ENCODE peak calls at places on chromosome 17, in nine cellular contexts. One of them, this sample, is unnamed.

GRCh38 chr17:68019336-68019674 is 16.2 kb upstream of the KPNA2 start:
- DNase-seq in thyroid gland: no peak
- DNase-seq in K562: no peak
- DNase-seq in A549: no peak
- DNase-seq in H1: no peak
- DNase-seq in tibial nerve: no peak
- DNase-seq in IMR-90: no peak
- DNase-seq in prostate gland: no peak
- DNase-seq in body of pancreas: peak; percentile 10
- DNase-seq in this sample: no peak

GRCh38 chr17:11488407-11488806 is 109.9 kb upstream of the DNAH9 start:
- DNase-seq in prostate gland: no peak
- DNase-seq in K562: no peak
- DNase-seq in tibial nerve: no peak
- DNase-seq in A549: no peak
- DNase-seq in thyroid gland: no peak
- DNase-seq in IMR-90: no peak
- DNase-seq in body of pancreas: no peak
- DNase-seq in H1: no peak
- DNase-seq in this sample: no peak

GRCh38 chr17:70906808-70907207 is 737.5 kb downstream of the KCNJ2 start:
- DNase-seq in A549: no peak
- DNase-seq in tibial nerve: no peak
- DNase-seq in thyroid gland: no peak
- DNase-seq in IMR-90: peak; percentile 62
- DNase-seq in K562: no peak
- DNase-seq in H1: no peak
- DNase-seq in body of pancreas: no peak
- DNase-seq in prostate gland: no peak
- DNase-seq in this sample: no peak

GRCh38 chr17:57612202-57613071 is 132.7 kb downstream of the CCDC182 start:
- DNase-seq in H1: no peak
- DNase-seq in A549: no peak
- DNase-seq in body of pancreas: no peak
- DNase-seq in thyroid gland: peak; percentile 45
- DNase-seq in IMR-90: no peak
- DNase-seq in prostate gland: no peak
- DNase-seq in tibial nerve: no peak
- DNase-seq in K562: peak; percentile 32
- DNase-seq in this sample: no peak

GRCh38 chr17:66580178-66580577 is 254.7 kb upstream of the CACNG5 start:
- DNase-seq in body of pancreas: peak; percentile 17
- DNase-seq in A549: peak; percentile 26
- DNase-seq in prostate gland: no peak
- DNase-seq in tibial nerve: no peak
- DNase-seq in K562: no peak
- DNase-seq in H1: no peak
- DNase-seq in IMR-90: peak; percentile 76
- DNase-seq in thyroid gland: no peak
- DNase-seq in this sample: peak; percentile 34

GRCh38 chr17:57948555-57949420 is 6.4 kb downstream of the CUEDC1 start:
- DNase-seq in prostate gland: no peak
- DNase-seq in tibial nerve: no peak
- DNase-seq in H1: no peak
- DNase-seq in K562: no peak
- DNase-seq in body of pancreas: no peak
- DNase-seq in thyroid gland: peak; percentile 30
- DNase-seq in A549: peak; percentile 99
- DNase-seq in IMR-90: peak; percentile 96
- DNase-seq in this sample: peak; percentile 97

GRCh38 chr17:14918540-14918939 is 346.6 kb downstream of the PMP22 start:
- DNase-seq in tibial nerve: no peak
- DNase-seq in A549: no peak
- DNase-seq in prostate gland: no peak
- DNase-seq in H1: no peak
- DNase-seq in IMR-90: peak; percentile 72
- DNase-seq in thyroid gland: no peak
- DNase-seq in body of pancreas: no peak
- DNase-seq in K562: no peak
- DNase-seq in this sample: no peak

GRCh38 chr17:27581016-27581415 is 50.0 kb upstream of the LGALS9 start:
- DNase-seq in K562: no peak
- DNase-seq in thyroid gland: peak; percentile 67
- DNase-seq in prostate gland: no peak
- DNase-seq in IMR-90: no peak
- DNase-seq in body of pancreas: no peak
- DNase-seq in tibial nerve: no peak
- DNase-seq in H1: no peak
- DNase-seq in A549: no peak
- DNase-seq in this sample: no peak

GRCh38 chr17:41338961-41339485 is 11.6 kb downstream of the KRT33A start:
- DNase-seq in body of pancreas: no peak
- DNase-seq in K562: no peak
- DNase-seq in thyroid gland: peak; percentile 12
- DNase-seq in IMR-90: peak; percentile 39
- DNase-seq in tibial nerve: no peak
- DNase-seq in prostate gland: no peak
- DNase-seq in H1: no peak
- DNase-seq in A549: no peak
- DNase-seq in this sample: no peak

GRCh38 chr17:16987830-16988601 is 16.1 kb upstream of the TNFRSF13B start:
- DNase-seq in IMR-90: peak; percentile 75
- DNase-seq in K562: peak; percentile 24
- DNase-seq in body of pancreas: peak; percentile 39
- DNase-seq in thyroid gland: no peak
- DNase-seq in tibial nerve: peak; percentile 49
- DNase-seq in H1: no peak
- DNase-seq in prostate gland: no peak
- DNase-seq in A549: peak; percentile 74
- DNase-seq in this sample: peak; percentile 98

GRCh38 chr17:2054740-2055493 is at the start of gene HIC1:
- DNase-seq in H1: no peak
- DNase-seq in IMR-90: peak; percentile 73
- DNase-seq in thyroid gland: peak; percentile 61
- DNase-seq in body of pancreas: peak; percentile 77
- DNase-seq in K562: peak; percentile 52
- DNase-seq in tibial nerve: peak; percentile 71
- DNase-seq in A549: peak; percentile 92
- DNase-seq in prostate gland: peak; percentile 65
- DNase-seq in this sample: peak; percentile 98

GRCh38 chr17:2054262-2054739 is 602 bp upstream of the HIC1 start:
- DNase-seq in A549: no peak
- DNase-seq in H1: no peak
- DNase-seq in thyroid gland: no peak
- DNase-seq in prostate gland: no peak
- DNase-seq in body of pancreas: no peak
- DNase-seq in IMR-90: peak; percentile 55
- DNase-seq in tibial nerve: no peak
- DNase-seq in K562: no peak
- DNase-seq in this sample: no peak

GRCh38 chr17:2051388-2052237 is 3.3 kb upstream of the HIC1 start:
- DNase-seq in prostate gland: no peak
- DNase-seq in K562: no peak
- DNase-seq in tibial nerve: no peak
- DNase-seq in IMR-90: no peak
- DNase-seq in A549: no peak
- DNase-seq in body of pancreas: no peak
- DNase-seq in thyroid gland: no peak
- DNase-seq in H1: no peak
- DNase-seq in this sample: no peak

GRCh38 chr17:2055494-2056220 is 754 bp downstream of the HIC1 start:
- DNase-seq in IMR-90: peak; percentile 55
- DNase-seq in tibial nerve: no peak
- DNase-seq in K562: no peak
- DNase-seq in H1: no peak
- DNase-seq in A549: no peak
- DNase-seq in thyroid gland: no peak
- DNase-seq in body of pancreas: no peak
- DNase-seq in prostate gland: no peak
- DNase-seq in this sample: no peak

GRCh38 chr17:2053380-2054261 is 1.3 kb upstream of the HIC1 start:
- DNase-seq in tibial nerve: peak; percentile 76
- DNase-seq in prostate gland: peak; percentile 64
- DNase-seq in IMR-90: peak; percentile 67
- DNase-seq in thyroid gland: peak; percentile 59
- DNase-seq in A549: peak; percentile 68
- DNase-seq in K562: peak; percentile 38
- DNase-seq in body of pancreas: peak; percentile 70
- DNase-seq in H1: no peak
- DNase-seq in this sample: no peak
- TF ChIP-seq POLR2A in tibial nerve: peak; percentile 18
- TF ChIP-seq POLR2A in prostate gland: no peak
- TF ChIP-seq POLR2A in IMR-90: no peak
- TF ChIP-seq POLR2A in thyroid gland: no peak
- TF ChIP-seq POLR2A in A549: no peak
- TF ChIP-seq POLR2A in K562: no peak
- TF ChIP-seq POLR2A in body of pancreas: no peak
- TF ChIP-seq POLR2A in H1: no peak
- TF ChIP-seq POLR2A in this sample: no peak

GRCh38 chr17:50149425-50150353 is 788 bp downstream of the PPP1R9B start:
- DNase-seq in A549: no peak
- DNase-seq in H1: no peak
- DNase-seq in K562: no peak
- DNase-seq in tibial nerve: no peak
- DNase-seq in IMR-90: peak; percentile 48
- DNase-seq in prostate gland: peak; percentile 47
- DNase-seq in body of pancreas: peak; percentile 79
- DNase-seq in thyroid gland: peak; percentile 63
- DNase-seq in this sample: no peak

GRCh38 chr17:50152736-50153135 is 2.3 kb upstream of the PPP1R9B start:
- DNase-seq in thyroid gland: no peak
- DNase-seq in body of pancreas: no peak
- DNase-seq in prostate gland: no peak
- DNase-seq in IMR-90: no peak
- DNase-seq in K562: no peak
- DNase-seq in H1: no peak
- DNase-seq in A549: no peak
- DNase-seq in tibial nerve: no peak
- DNase-seq in this sample: no peak

GRCh38 chr17:50150354-50151040 is at the start of gene PPP1R9B:
- DNase-seq in A549: no peak
- DNase-seq in K562: no peak
- DNase-seq in thyroid gland: no peak
- DNase-seq in IMR-90: no peak
- DNase-seq in body of pancreas: no peak
- DNase-seq in H1: no peak
- DNase-seq in prostate gland: no peak
- DNase-seq in tibial nerve: no peak
- DNase-seq in this sample: no peak

GRCh38 chr17:50151937-50152547 is 1.6 kb upstream of the PPP1R9B start:
- DNase-seq in prostate gland: peak; percentile 91
- DNase-seq in H1: no peak
- DNase-seq in K562: peak; percentile 64
- DNase-seq in thyroid gland: peak; percentile 87
- DNase-seq in A549: peak; percentile 99
- DNase-seq in IMR-90: peak; percentile 87
- DNase-seq in tibial nerve: peak; percentile 58
- DNase-seq in body of pancreas: peak; percentile 92
- DNase-seq in this sample: peak; percentile 98

GRCh38 chr17:50151041-50151936 is 812 bp upstream of the PPP1R9B start:
- DNase-seq in H1: peak; percentile 71
- DNase-seq in tibial nerve: peak; percentile 74
- DNase-seq in body of pancreas: peak; percentile 90
- DNase-seq in prostate gland: peak; percentile 86
- DNase-seq in A549: peak; percentile 97
- DNase-seq in thyroid gland: peak; percentile 86
- DNase-seq in IMR-90: peak; percentile 89
- DNase-seq in K562: peak; percentile 80
- DNase-seq in this sample: peak; percentile 99
- TF ChIP-seq POLR2A in H1: no peak
- TF ChIP-seq POLR2A in tibial nerve: peak; percentile 56
- TF ChIP-seq POLR2A in body of pancreas: no peak
- TF ChIP-seq POLR2A in prostate gland: peak; percentile 73
- TF ChIP-seq POLR2A in A549: peak; percentile 73
- TF ChIP-seq POLR2A in thyroid gland: peak; percentile 52
- TF ChIP-seq POLR2A in IMR-90: peak; percentile 24
- TF ChIP-seq POLR2A in K562: peak; percentile 58
- TF ChIP-seq POLR2A in this sample: peak; percentile 65

DNA sequence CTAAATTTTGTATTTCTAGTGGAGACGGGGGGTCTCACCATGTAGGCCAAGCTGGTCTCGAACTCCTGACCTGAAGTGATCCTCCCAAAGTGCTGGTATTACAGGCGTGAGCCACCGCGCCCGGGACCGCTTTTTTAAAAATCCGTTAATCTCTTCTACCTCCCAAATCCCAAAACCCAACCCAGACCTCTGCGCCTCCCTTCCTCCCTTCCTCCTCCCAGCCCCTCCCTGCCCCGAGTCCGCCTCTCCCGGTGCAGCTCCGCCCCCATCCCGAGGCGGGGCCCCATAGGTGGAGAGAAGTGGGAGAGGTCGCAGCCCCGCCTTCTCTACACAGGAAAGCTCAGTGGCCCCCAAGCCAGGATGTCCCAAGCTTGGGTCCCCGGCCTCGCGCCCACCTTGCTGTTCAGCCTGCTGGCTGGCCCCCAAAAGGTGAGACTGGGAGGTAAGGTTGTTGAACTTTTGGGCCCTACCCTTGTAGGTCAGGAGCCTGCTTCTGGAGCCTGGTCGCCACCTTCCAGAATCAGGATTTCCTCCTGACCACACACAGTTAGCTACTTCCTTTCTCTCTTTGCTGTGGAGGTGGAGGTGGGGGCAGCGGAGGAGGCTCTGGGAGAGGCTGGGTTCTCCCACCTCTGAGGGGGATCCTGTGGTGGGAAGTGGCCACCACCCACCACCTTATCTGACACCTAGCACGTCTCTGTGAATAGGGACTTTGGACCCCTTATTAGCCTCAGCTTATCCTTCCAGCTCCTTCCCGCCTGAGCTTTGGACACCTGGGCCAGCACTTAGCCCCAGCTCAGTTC is at the start of gene TMEM92:
- DNase-seq in A549: peak; percentile 86
- DNase-seq in prostate gland: no peak
- DNase-seq in K562: peak; percentile 86
- DNase-seq in body of pancreas: peak; percentile 79
- DNase-seq in tibial nerve: no peak
- DNase-seq in IMR-90: no peak
- DNase-seq in H1: peak; percentile 69
- DNase-seq in thyroid gland: no peak
- DNase-seq in this sample: peak; percentile 89
- TF ChIP-seq POLR2A in A549: no peak
- TF ChIP-seq POLR2A in prostate gland: peak; percentile 54
- TF ChIP-seq POLR2A in K562: no peak
- TF ChIP-seq POLR2A in body of pancreas: no peak
- TF ChIP-seq POLR2A in tibial nerve: no peak
- TF ChIP-seq POLR2A in IMR-90: no peak
- TF ChIP-seq POLR2A in H1: no peak
- TF ChIP-seq POLR2A in thyroid gland: no peak
- TF ChIP-seq POLR2A in this sample: no peak

DNA sequence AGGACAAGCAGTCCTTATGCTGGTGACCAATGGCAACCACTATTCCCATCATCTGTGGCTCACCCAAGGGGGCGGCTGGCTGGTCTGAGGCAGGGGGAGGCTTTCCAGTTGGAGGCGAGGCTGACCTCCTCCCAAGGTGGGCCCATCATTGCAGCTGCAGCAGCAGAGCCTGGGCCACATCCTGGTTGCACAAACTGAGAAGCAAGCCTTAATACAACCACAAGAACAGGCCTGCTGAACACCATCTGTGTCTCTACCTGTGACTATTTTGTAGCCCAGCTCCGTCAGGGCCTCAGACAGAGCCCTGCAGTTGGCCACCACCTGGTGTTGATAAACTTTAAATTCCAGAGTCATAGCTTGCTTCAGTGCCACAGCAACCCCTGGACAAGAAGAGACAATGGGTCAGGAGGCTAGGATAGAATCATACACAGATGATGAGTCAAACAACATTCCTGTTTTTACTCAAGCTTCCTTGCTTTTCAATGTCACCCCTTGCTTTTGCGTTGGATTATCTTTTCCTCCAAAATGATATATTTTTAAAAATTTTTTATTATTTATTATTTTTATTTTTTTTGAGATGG is 17.9 kb downstream of the SMCR8 start:
- DNase-seq in H1: no peak
- DNase-seq in A549: no peak
- DNase-seq in K562: no peak
- DNase-seq in tibial nerve: no peak
- DNase-seq in body of pancreas: no peak
- DNase-seq in IMR-90: peak; percentile 28
- DNase-seq in thyroid gland: no peak
- DNase-seq in prostate gland: no peak
- DNase-seq in this sample: no peak
- TF ChIP-seq POLR2A in H1: no peak
- TF ChIP-seq POLR2A in A549: no peak
- TF ChIP-seq POLR2A in K562: no peak
- TF ChIP-seq POLR2A in tibial nerve: no peak
- TF ChIP-seq POLR2A in body of pancreas: no peak
- TF ChIP-seq POLR2A in IMR-90: no peak
- TF ChIP-seq POLR2A in thyroid gland: no peak
- TF ChIP-seq POLR2A in prostate gland: no peak
- TF ChIP-seq POLR2A in this sample: no peak

This sample was measured in H54.